ENCODE peak calls at places on chromosome 17, in four cellular contexts. L is brain microvascular endothelial cell, Z is astrocyte of the spinal cord, F is right lobe of liver. K is an unnamed sample.

GRCh38 chr17:17570207-17570797 is 21.2 kb downstream of the PEMT start:
- DNase-seq in L (no peak), F (peak), Z (peak), K (peak)

GRCh38 chr17:57107498-57108101 is 22.6 kb downstream of the AKAP1 start:
- DNase-seq in Z (peak), L (no peak), F (no peak), K (no peak)

GRCh38 chr17:67608691-67609090 is 109.0 kb upstream of the NOL11 start:
- DNase-seq in Z (peak), F (no peak), L (peak), K (peak)

GRCh38 chr17:61504697-61505096 is 52.5 kb downstream of the TBX4 start:
- DNase-seq in F (no peak), L (peak), Z (peak), K (peak)

GRCh38 chr17:70078549-70078948 is 3.5 kb downstream of the KCNJ16 start:
- DNase-seq in Z (no peak), F (no peak), L (no peak), K (no peak)

GRCh38 chr17:27336217-27336616 is 42.3 kb downstream of the WSB1 start:
- DNase-seq in Z (no peak), L (no peak), F (no peak), K (no peak)

GRCh38 chr17:28686296-28686695 is 24.3 kb downstream of the SUPT6H start:
- DNase-seq in L (no peak), Z (no peak), F (no peak), K (no peak)

GRCh38 chr17:75159196-75160031 is 5.1 kb upstream of the JPT1 start:
- DNase-seq in Z (peak), F (peak), L (peak), K (no peak)

GRCh38 chr17:5841862-5842261 is 228.3 kb upstream of the WSCD1 start:
- DNase-seq in F (no peak), L (no peak), Z (no peak), K (no peak)

GRCh38 chr17:38914741-38915638 is 10.4 kb upstream of the LASP1NB start:
- DNase-seq in F (peak), L (no peak), Z (no peak), K (no peak)

GRCh38 chr17:50028207-50029120 is 27.4 kb upstream of the ITGA3 start:
- DNase-seq in F (no peak), L (peak), Z (peak), K (no peak)

DNA sequence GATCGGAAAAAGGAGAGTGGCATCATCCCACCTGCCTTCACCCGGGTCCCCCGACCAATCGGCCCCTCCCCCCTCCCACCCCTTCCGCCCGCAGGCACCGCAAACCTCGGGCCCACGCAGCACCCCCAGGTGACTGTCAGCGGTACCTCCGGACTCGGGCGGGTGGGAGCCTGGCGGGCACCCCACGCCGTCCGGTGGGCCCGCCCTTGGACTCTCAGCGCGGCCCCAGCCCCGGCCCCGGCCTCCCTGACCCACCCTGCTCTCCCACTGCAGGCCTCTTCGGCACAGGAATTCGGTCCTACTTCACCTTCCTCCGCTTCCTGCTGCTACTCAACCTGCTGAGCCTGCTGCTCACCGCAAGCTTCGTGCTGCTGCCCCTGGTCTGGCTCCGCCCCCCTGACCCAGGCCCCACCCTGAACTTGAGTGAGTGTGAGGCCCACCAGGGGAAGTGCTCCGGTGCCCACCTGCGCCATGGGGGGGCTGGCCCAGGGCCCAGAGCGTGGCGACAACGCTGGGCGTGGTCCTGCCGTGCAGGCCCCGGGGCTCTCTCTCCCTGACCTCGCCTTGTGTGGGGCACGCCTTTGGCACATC is 1.6 kb downstream of the TMC8 start:
- DNase-seq in L (no peak), F (no peak), Z (no peak), K (no peak)
- H3K4me3 ChIP-seq in L (no peak), F (peak), Z (no peak), K (no peak)

GRCh38 chr17:63706346-63707102 is 6.6 kb upstream of the LIMD2 start:
- DNase-seq in F (no peak), Z (no peak), L (no peak), K (no peak)
- H3K4me3 ChIP-seq in F (no peak), Z (no peak), L (no peak), K (no peak)

GRCh38 chr17:1713160-1713877 is 3.1 kb upstream of the TLCD2 start:
- DNase-seq in F (no peak), L (no peak), Z (no peak), K (no peak)
- H3K4me3 ChIP-seq in F (no peak), L (peak), Z (peak), K (peak)

GRCh38 chr17:81120149-81120484 is 45.2 kb upstream of the PVALEF start:
- DNase-seq in Z (no peak), F (no peak), L (no peak), K (no peak)

GRCh38 chr17:81116704-81117103 is 48.6 kb upstream of the PVALEF start:
- DNase-seq in Z (no peak), L (no peak), F (peak), K (no peak)

GRCh38 chr17:81119223-81120148 is 45.8 kb upstream of the PVALEF start:
- DNase-seq in L (peak), Z (peak), F (peak), K (peak)

GRCh38 chr17:81117672-81118198 is 47.6 kb upstream of the PVALEF start:
- DNase-seq in L (no peak), F (no peak), Z (no peak), K (no peak)

GRCh38 chr17:81118308-81119221 is 46.7 kb upstream of the PVALEF start:
- DNase-seq in Z (no peak), L (no peak), F (no peak), K (no peak)
- H3K4me3 ChIP-seq in Z (peak), L (no peak), F (no peak), K (peak)

DNA sequence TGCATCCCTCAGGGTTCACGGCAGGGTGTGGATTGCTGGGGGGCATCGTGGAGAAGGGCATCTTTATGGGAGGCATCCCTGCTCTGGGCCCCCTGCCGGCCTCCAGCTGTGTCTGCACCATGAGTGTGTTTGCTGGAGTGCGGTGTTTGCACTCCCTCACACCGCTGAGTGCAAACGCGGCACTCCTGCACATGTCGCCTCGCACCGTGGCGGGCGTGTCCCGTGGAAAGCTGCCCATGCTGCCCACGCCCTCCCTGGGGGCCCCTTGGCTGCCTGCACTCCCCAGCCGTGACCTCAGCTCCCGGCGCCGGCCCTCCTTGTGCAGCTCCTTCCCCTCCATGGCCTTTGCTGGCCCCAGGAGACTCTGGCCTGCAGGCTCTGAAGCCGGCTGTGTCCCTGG is 74.6 kb upstream of the ZNF750 start:
- DNase-seq in F (no peak), Z (no peak), L (no peak), K (no peak)
- H3K4me3 ChIP-seq in F (no peak), Z (no peak), L (no peak), K (no peak)

DNA sequence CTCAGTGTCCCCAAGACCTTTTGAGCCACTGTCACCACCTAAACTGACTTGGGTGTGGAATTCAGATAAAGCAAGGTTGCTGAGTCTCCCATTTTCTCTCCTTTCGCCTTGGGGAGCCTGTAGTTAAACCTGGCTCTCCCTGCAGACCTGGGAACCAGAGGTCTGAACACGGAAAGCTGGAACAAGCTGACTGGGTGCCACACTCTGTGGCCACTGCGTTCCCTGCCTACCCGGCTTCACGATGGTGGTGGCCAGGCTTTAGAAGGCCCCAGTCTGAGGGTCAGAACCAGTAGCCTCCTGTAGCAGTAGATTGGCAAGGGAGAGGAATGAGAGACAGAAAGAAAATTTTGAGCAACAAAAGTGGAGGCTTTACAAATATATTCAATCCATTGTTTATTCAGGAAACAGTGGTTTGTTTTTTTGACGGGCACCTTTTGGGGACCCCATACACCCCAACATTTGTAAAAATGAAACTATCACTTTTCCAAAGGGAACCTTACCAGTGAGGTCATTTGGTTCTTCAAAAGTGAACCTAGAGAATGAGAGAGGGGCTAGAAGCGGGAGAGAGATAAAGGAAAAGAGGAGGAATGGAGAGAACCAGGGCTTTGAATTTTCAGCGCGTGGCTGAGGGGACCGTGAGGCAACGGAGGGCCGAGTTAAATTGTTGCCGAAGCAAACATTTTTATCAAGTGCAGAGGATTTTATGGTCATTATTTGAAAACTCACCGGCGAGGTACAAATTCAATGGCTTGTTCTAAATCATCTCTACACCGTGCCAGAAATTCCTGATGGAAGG is 1.8 kb upstream of the HOXB8 start:
- DNase-seq in L (no peak), Z (peak), F (no peak), K (no peak)
- H3K4me3 ChIP-seq in L (no peak), Z (peak), F (no peak), K (no peak)

GRCh38 chr17:43905985-43906852 is 1.1 kb downstream of the MPP2 start:
- DNase-seq in Z (peak), F (peak), L (peak), K (no peak)
- H3K4me3 ChIP-seq in Z (peak), F (no peak), L (peak), K (peak)

GRCh38 chr17:39953471-39953888 is 9.3 kb upstream of the GSDMA start:
- DNase-seq in Z (no peak), F (no peak), L (no peak), K (no peak)
- H3K4me3 ChIP-seq in Z (peak), F (peak), L (peak), K (peak)

DNA sequence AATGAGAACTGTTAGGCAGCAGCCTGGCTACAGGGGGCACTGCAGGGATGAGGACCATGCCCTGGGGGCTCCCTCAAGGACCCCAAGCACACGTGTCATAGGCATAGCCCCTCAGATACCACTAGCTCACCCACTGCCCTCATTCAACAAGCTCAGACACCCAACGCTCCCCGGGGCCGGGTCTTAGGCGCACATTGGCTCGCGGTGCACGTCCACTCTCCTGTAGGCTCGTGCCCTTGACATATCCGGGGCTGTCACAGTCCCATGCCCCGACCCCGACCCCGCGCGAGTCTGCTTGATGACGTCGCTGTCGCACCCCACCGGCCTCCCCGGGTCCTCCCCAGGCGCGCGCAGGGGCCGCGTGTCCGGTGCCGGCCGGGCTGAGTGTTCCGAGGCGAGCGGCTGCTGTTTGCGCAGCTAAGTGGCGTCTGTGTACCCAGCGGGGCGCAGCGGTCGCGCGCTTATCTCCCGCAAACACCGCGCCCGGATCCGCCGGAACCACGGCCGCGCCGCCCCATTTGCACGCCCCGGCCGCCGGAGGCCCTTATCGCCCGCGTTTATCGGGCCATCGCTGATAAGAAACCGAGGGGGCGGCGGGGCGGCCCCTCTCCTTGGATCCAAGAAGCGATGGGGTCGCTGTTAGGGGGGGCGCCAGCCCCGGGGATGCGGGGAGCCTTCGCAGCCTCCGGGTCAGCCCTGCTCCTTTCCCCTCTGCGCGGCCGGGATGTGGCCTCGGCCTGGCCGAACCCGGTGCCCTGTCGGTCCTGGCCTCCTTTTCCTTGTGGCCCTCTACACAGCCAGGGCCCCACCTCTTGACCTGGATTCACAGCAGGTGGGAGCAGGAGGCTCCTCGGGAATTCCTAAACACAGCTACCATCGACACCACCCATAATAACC is 20.7 kb upstream of the NAGS start:
- DNase-seq in L (no peak), Z (no peak), F (peak), K (no peak)
- H3K4me3 ChIP-seq in L (peak), Z (peak), F (peak), K (peak)

K was measured in astrocyte of the cerebellum.